ENCODE peak calls at places on chromosomes 12 and 14, in six cellular contexts. One of them, this sample, is unnamed.

GRCh38 chr14:90722590-90722989 is 93.6 kb downstream of the TTC7B start:
- DNase-seq in activated naive CD8-positive, alpha-beta T cell treated with anti-CD3 and anti-CD28 coated beads, Interleukin-2, amount 50 U/mL, for 24 hours: no peak
- DNase-seq in MV-4-11: peak; percentile 53
- DNase-seq in prostate gland: no peak
- DNase-seq in GM03348: no peak
- DNase-seq in pancreas: no peak
- DNase-seq in this sample: no peak

GRCh38 chr14:104356738-104357688 is 218.6 kb downstream of the KIF26A start:
- DNase-seq in pancreas: no peak
- DNase-seq in prostate gland: no peak
- DNase-seq in MV-4-11: no peak
- DNase-seq in GM03348: no peak
- DNase-seq in activated naive CD8-positive, alpha-beta T cell treated with anti-CD3 and anti-CD28 coated beads, Interleukin-2, amount 50 U/mL, for 24 hours: no peak
- DNase-seq in this sample: peak; percentile 40

GRCh38 chr14:75875958-75876357 is 105.8 kb downstream of the TGFB3 start:
- DNase-seq in MV-4-11: peak; percentile 61
- DNase-seq in pancreas: no peak
- DNase-seq in activated naive CD8-positive, alpha-beta T cell treated with anti-CD3 and anti-CD28 coated beads, Interleukin-2, amount 50 U/mL, for 24 hours: no peak
- DNase-seq in GM03348: no peak
- DNase-seq in prostate gland: no peak
- DNase-seq in this sample: no peak

GRCh38 chr14:101101456-101102056 is 198.0 kb upstream of the RTL1 start:
- DNase-seq in prostate gland: no peak
- DNase-seq in pancreas: no peak
- DNase-seq in MV-4-11: no peak
- DNase-seq in GM03348: peak; percentile 5
- DNase-seq in activated naive CD8-positive, alpha-beta T cell treated with anti-CD3 and anti-CD28 coated beads, Interleukin-2, amount 50 U/mL, for 24 hours: no peak
- DNase-seq in this sample: peak; percentile 36

GRCh38 chr12:71763682-71764379 is 9.2 kb downstream of the RAB21 start:
- DNase-seq in pancreas: no peak
- DNase-seq in MV-4-11: no peak
- DNase-seq in GM03348: no peak
- DNase-seq in prostate gland: no peak
- DNase-seq in activated naive CD8-positive, alpha-beta T cell treated with anti-CD3 and anti-CD28 coated beads, Interleukin-2, amount 50 U/mL, for 24 hours: no peak
- DNase-seq in this sample: no peak

GRCh38 chr12:26273811-26274210 is 78.4 kb downstream of the SSPN start:
- DNase-seq in GM03348: no peak
- DNase-seq in activated naive CD8-positive, alpha-beta T cell treated with anti-CD3 and anti-CD28 coated beads, Interleukin-2, amount 50 U/mL, for 24 hours: no peak
- DNase-seq in prostate gland: no peak
- DNase-seq in pancreas: no peak
- DNase-seq in MV-4-11: no peak
- DNase-seq in this sample: peak; percentile 79

GRCh38 chr12:95767703-95768102 is 22.9 kb downstream of the NTN4 start:
- DNase-seq in activated naive CD8-positive, alpha-beta T cell treated with anti-CD3 and anti-CD28 coated beads, Interleukin-2, amount 50 U/mL, for 24 hours: no peak
- DNase-seq in prostate gland: no peak
- DNase-seq in pancreas: no peak
- DNase-seq in MV-4-11: no peak
- DNase-seq in GM03348: no peak
- DNase-seq in this sample: no peak

GRCh38 chr14:55073856-55074255 is 22.4 kb downstream of the MAPK1IP1L start:
- DNase-seq in MV-4-11: no peak
- DNase-seq in activated naive CD8-positive, alpha-beta T cell treated with anti-CD3 and anti-CD28 coated beads, Interleukin-2, amount 50 U/mL, for 24 hours: no peak
- DNase-seq in GM03348: peak; percentile 64
- DNase-seq in prostate gland: no peak
- DNase-seq in pancreas: no peak
- DNase-seq in this sample: no peak

GRCh38 chr14:99117671-99118045 is 154.3 kb downstream of the BCL11B start:
- DNase-seq in activated naive CD8-positive, alpha-beta T cell treated with anti-CD3 and anti-CD28 coated beads, Interleukin-2, amount 50 U/mL, for 24 hours: no peak
- DNase-seq in pancreas: no peak
- DNase-seq in GM03348: no peak
- DNase-seq in prostate gland: no peak
- DNase-seq in MV-4-11: no peak
- DNase-seq in this sample: peak; percentile 32

GRCh38 chr12:102484017-102484731 is 3.8 kb upstream of the IGF1 start:
- DNase-seq in pancreas: peak; percentile 22
- DNase-seq in MV-4-11: peak; percentile 99
- DNase-seq in GM03348: peak; percentile 76
- DNase-seq in prostate gland: peak; percentile 14
- DNase-seq in activated naive CD8-positive, alpha-beta T cell treated with anti-CD3 and anti-CD28 coated beads, Interleukin-2, amount 50 U/mL, for 24 hours: peak; percentile 69
- DNase-seq in this sample: peak; percentile 80

GRCh38 chr12:89969098-89969497 is 260.5 kb upstream of the ATP2B1 start:
- DNase-seq in GM03348: no peak
- DNase-seq in prostate gland: no peak
- DNase-seq in MV-4-11: no peak
- DNase-seq in pancreas: no peak
- DNase-seq in activated naive CD8-positive, alpha-beta T cell treated with anti-CD3 and anti-CD28 coated beads, Interleukin-2, amount 50 U/mL, for 24 hours: no peak
- DNase-seq in this sample: no peak

GRCh38 chr12:49796606-49797451 is 31.4 kb downstream of the NCKAP5L start:
- DNase-seq in MV-4-11: no peak
- DNase-seq in GM03348: no peak
- DNase-seq in prostate gland: no peak
- DNase-seq in pancreas: no peak
- DNase-seq in activated naive CD8-positive, alpha-beta T cell treated with anti-CD3 and anti-CD28 coated beads, Interleukin-2, amount 50 U/mL, for 24 hours: no peak
- DNase-seq in this sample: no peak

GRCh38 chr12:40028296-40028695 is 77.6 kb downstream of the SLC2A13 start:
- DNase-seq in GM03348: no peak
- DNase-seq in prostate gland: no peak
- DNase-seq in MV-4-11: no peak
- DNase-seq in activated naive CD8-positive, alpha-beta T cell treated with anti-CD3 and anti-CD28 coated beads, Interleukin-2, amount 50 U/mL, for 24 hours: no peak
- DNase-seq in pancreas: no peak
- DNase-seq in this sample: no peak

GRCh38 chr14:91872011-91872476 is 4.7 kb upstream of the TC2N start:
- DNase-seq in prostate gland: no peak
- DNase-seq in GM03348: no peak
- DNase-seq in pancreas: peak; percentile 78
- DNase-seq in activated naive CD8-positive, alpha-beta T cell treated with anti-CD3 and anti-CD28 coated beads, Interleukin-2, amount 50 U/mL, for 24 hours: no peak
- DNase-seq in MV-4-11: peak; percentile 49
- DNase-seq in this sample: no peak

GRCh38 chr12:104216461-104217058 is 981 bp downstream of the TXNRD1 start:
- DNase-seq in activated naive CD8-positive, alpha-beta T cell treated with anti-CD3 and anti-CD28 coated beads, Interleukin-2, amount 50 U/mL, for 24 hours: no peak
- DNase-seq in GM03348: no peak
- DNase-seq in pancreas: no peak
- DNase-seq in prostate gland: no peak
- DNase-seq in MV-4-11: no peak
- DNase-seq in this sample: no peak

GRCh38 chr14:97033556-97034081 is 236.4 kb downstream of the VRK1 start:
- DNase-seq in pancreas: no peak
- DNase-seq in activated naive CD8-positive, alpha-beta T cell treated with anti-CD3 and anti-CD28 coated beads, Interleukin-2, amount 50 U/mL, for 24 hours: no peak
- DNase-seq in GM03348: no peak
- DNase-seq in MV-4-11: no peak
- DNase-seq in prostate gland: no peak
- DNase-seq in this sample: peak; percentile 63

GRCh38 chr12:38601970-38602369 is 285.4 kb downstream of the ALG10B start:
- DNase-seq in GM03348: no peak
- DNase-seq in prostate gland: no peak
- DNase-seq in MV-4-11: no peak
- DNase-seq in pancreas: no peak
- DNase-seq in activated naive CD8-positive, alpha-beta T cell treated with anti-CD3 and anti-CD28 coated beads, Interleukin-2, amount 50 U/mL, for 24 hours: no peak
- DNase-seq in this sample: no peak

GRCh38 chr14:53055003-53055402 is 98.1 kb downstream of the DDHD1 start:
- DNase-seq in prostate gland: no peak
- DNase-seq in GM03348: peak; percentile 64
- DNase-seq in pancreas: no peak
- DNase-seq in MV-4-11: peak; percentile 29
- DNase-seq in activated naive CD8-positive, alpha-beta T cell treated with anti-CD3 and anti-CD28 coated beads, Interleukin-2, amount 50 U/mL, for 24 hours: no peak
- DNase-seq in this sample: no peak

GRCh38 chr14:68771631-68772030 is 21.2 kb downstream of the ZFP36L1 start:
- DNase-seq in prostate gland: no peak
- DNase-seq in MV-4-11: no peak
- DNase-seq in GM03348: no peak
- DNase-seq in pancreas: no peak
- DNase-seq in activated naive CD8-positive, alpha-beta T cell treated with anti-CD3 and anti-CD28 coated beads, Interleukin-2, amount 50 U/mL, for 24 hours: no peak
- DNase-seq in this sample: no peak

GRCh38 chr12:68042212-68042699 is 53.0 kb downstream of the IFNG-AS1 start:
- DNase-seq in pancreas: no peak
- DNase-seq in prostate gland: no peak
- DNase-seq in GM03348: no peak
- DNase-seq in MV-4-11: peak; percentile 38
- DNase-seq in activated naive CD8-positive, alpha-beta T cell treated with anti-CD3 and anti-CD28 coated beads, Interleukin-2, amount 50 U/mL, for 24 hours: peak; percentile 31
- DNase-seq in this sample: peak; percentile 61

GRCh38 chr12:50103767-50104321 is at the start of gene GPD1:
- DNase-seq in activated naive CD8-positive, alpha-beta T cell treated with anti-CD3 and anti-CD28 coated beads, Interleukin-2, amount 50 U/mL, for 24 hours: no peak
- DNase-seq in MV-4-11: no peak
- DNase-seq in GM03348: peak; percentile 78
- DNase-seq in pancreas: peak; percentile 91
- DNase-seq in prostate gland: peak; percentile 77
- DNase-seq in this sample: peak; percentile 89

GRCh38 chr12:131827961-131828534 is at the start of gene MMP17:
- DNase-seq in pancreas: no peak
- DNase-seq in GM03348: peak; percentile 92
- DNase-seq in MV-4-11: peak; percentile 43
- DNase-seq in activated naive CD8-positive, alpha-beta T cell treated with anti-CD3 and anti-CD28 coated beads, Interleukin-2, amount 50 U/mL, for 24 hours: peak; percentile 56
- DNase-seq in prostate gland: no peak
- DNase-seq in this sample: peak; percentile 92

GRCh38 chr14:52265248-52265647 is 2.2 kb upstream of the PTGDR start:
- DNase-seq in activated naive CD8-positive, alpha-beta T cell treated with anti-CD3 and anti-CD28 coated beads, Interleukin-2, amount 50 U/mL, for 24 hours: no peak
- DNase-seq in MV-4-11: peak; percentile 62
- DNase-seq in pancreas: no peak
- DNase-seq in GM03348: no peak
- DNase-seq in prostate gland: no peak
- DNase-seq in this sample: no peak

GRCh38 chr14:21924479-21924878 is 250.9 kb upstream of the OR4E1 start:
- DNase-seq in activated naive CD8-positive, alpha-beta T cell treated with anti-CD3 and anti-CD28 coated beads, Interleukin-2, amount 50 U/mL, for 24 hours: peak; percentile 50
- DNase-seq in pancreas: no peak
- DNase-seq in prostate gland: no peak
- DNase-seq in MV-4-11: no peak
- DNase-seq in GM03348: no peak
- DNase-seq in this sample: peak; percentile 58

GRCh38 chr14:92473947-92474535 is 39.5 kb upstream of the RIN3 start:
- DNase-seq in pancreas: no peak
- DNase-seq in GM03348: no peak
- DNase-seq in activated naive CD8-positive, alpha-beta T cell treated with anti-CD3 and anti-CD28 coated beads, Interleukin-2, amount 50 U/mL, for 24 hours: no peak
- DNase-seq in prostate gland: no peak
- DNase-seq in MV-4-11: no peak
- DNase-seq in this sample: no peak

GRCh38 chr14:68894123-68894522 is 85.0 kb downstream of the ACTN1 start:
- DNase-seq in MV-4-11: no peak
- DNase-seq in activated naive CD8-positive, alpha-beta T cell treated with anti-CD3 and anti-CD28 coated beads, Interleukin-2, amount 50 U/mL, for 24 hours: no peak
- DNase-seq in pancreas: no peak
- DNase-seq in prostate gland: no peak
- DNase-seq in GM03348: no peak
- DNase-seq in this sample: no peak

GRCh38 chr12:99619389-99620158 is 28.0 kb upstream of the GARIN6 start:
- DNase-seq in activated naive CD8-positive, alpha-beta T cell treated with anti-CD3 and anti-CD28 coated beads, Interleukin-2, amount 50 U/mL, for 24 hours: peak; percentile 1
- DNase-seq in MV-4-11: peak; percentile 49
- DNase-seq in pancreas: no peak
- DNase-seq in GM03348: peak; percentile 23
- DNase-seq in prostate gland: no peak
- DNase-seq in this sample: peak; percentile 82

GRCh38 chr14:33062476-33062875 is 123.8 kb downstream of the NPAS3 start:
- DNase-seq in pancreas: no peak
- DNase-seq in GM03348: no peak
- DNase-seq in MV-4-11: no peak
- DNase-seq in activated naive CD8-positive, alpha-beta T cell treated with anti-CD3 and anti-CD28 coated beads, Interleukin-2, amount 50 U/mL, for 24 hours: no peak
- DNase-seq in prostate gland: no peak
- DNase-seq in this sample: no peak